ENCODE peak calls at places on chromosomes 16 and 17, in four cellular contexts. E is psoas muscle, B is fibroblast of lung, I is lung. J is an unnamed sample.

GRCh38 chr17:15436399-15437369 is 30.7 kb downstream of the CDRT4 start:
- DNase-seq in E (peak), B (no peak), I (peak), J (peak)

GRCh38 chr17:43659823-43660222 is 1.9 kb downstream of the MEOX1 start:
- DNase-seq in E (no peak), B (no peak), I (no peak), J (no peak)

GRCh38 chr17:66353937-66354401 is 51.6 kb downstream of the PRKCA start:
- DNase-seq in E (no peak), B (peak), I (no peak), J (no peak)

GRCh38 chr16:77043076-77043475 is 147.9 kb upstream of the MON1B start:
- DNase-seq in E (no peak), B (peak), I (no peak), J (no peak)

GRCh38 chr17:58402047-58402446 is 15.3 kb downstream of the RNF43 start:
- DNase-seq in E (no peak), B (peak), I (no peak), J (no peak)

GRCh38 chr17:50903604-50904521 is 37.7 kb upstream of the TOB1 start:
- DNase-seq in E (no peak), B (peak), I (no peak), J (no peak)

GRCh38 chr17:73423806-73424205 is 112.0 kb upstream of the CDC42EP4 start:
- DNase-seq in E (no peak), B (no peak), I (no peak), J (no peak)

GRCh38 chr17:7476951-7477350 is 2.5 kb downstream of the ZBTB4 start:
- DNase-seq in E (no peak), B (no peak), I (no peak), J (no peak)

GRCh38 chr16:89123001-89123830 is 29.6 kb downstream of the ACSF3 start:
- DNase-seq in E (peak), B (no peak), I (no peak), J (peak)

GRCh38 chr16:75266738-75267630 is 15.6 kb upstream of the BCAR1 start:
- DNase-seq in E (no peak), B (no peak), I (no peak), J (no peak)

GRCh38 chr17:41067281-41067680 is 1.6 kb upstream of the KRTAP2-4 start:
- DNase-seq in E (no peak), B (no peak), I (no peak), J (no peak)

GRCh38 chr16:24174977-24175376 is 81.2 kb upstream of the CACNG3 start:
- DNase-seq in E (no peak), B (no peak), I (no peak), J (no peak)

GRCh38 chr17:78127240-78127887 is 1.2 kb downstream of the TMC6 start:
- DNase-seq in E (peak), B (no peak), I (peak), J (peak)

GRCh38 chr17:74245818-74246204 is 28.2 kb upstream of the DNAI2 start:
- DNase-seq in E (no peak), B (no peak), I (no peak), J (no peak)

GRCh38 chr17:75850928-75851692 is 4.0 kb downstream of the WBP2 start:
- DNase-seq in E (peak), B (peak), I (no peak), J (no peak)

GRCh38 chr17:75847595-75848522 is 3.7 kb upstream of the UNC13D start:
- DNase-seq in E (no peak), B (no peak), I (no peak), J (no peak)

GRCh38 chr17:75848523-75849303 is 4.5 kb upstream of the UNC13D start:
- DNase-seq in E (peak), B (no peak), I (peak), J (peak)

GRCh38 chr17:75849724-75850123 is 5.4 kb downstream of the WBP2 start:
- DNase-seq in E (no peak), B (no peak), I (no peak), J (no peak)

DNA sequence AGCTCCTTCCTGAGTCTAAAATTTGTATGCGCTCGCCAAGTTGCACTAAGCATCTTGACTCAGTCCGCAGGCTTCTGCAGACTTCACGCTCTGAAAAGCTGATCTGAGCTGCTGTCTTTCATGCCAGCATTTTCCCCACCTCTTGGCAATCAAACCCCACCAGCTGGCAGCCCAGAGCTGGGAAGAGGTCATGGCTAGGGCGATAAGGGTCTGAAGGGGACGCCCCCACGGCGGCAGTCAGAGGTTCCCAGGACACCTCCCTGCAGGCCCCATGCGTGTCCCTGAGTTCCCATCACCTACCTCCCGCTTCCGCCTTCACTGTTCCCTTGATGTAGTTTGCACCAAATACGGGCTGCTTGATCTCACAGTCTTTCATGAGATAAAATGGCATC is 5.1 kb upstream of the UNC13D start:
- DNase-seq in E (no peak), B (no peak), I (no peak), J (no peak)
- H3K27ac ChIP-seq in E (peak), B (no peak), I (peak), J (peak)

GRCh38 chr16:57537596-57538234 is 1.3 kb upstream of the CCDC102A start:
- DNase-seq in E (no peak), B (no peak), I (no peak), J (no peak)
- H3K4me3 ChIP-seq in E (no peak), B (no peak), I (no peak), J (no peak)

GRCh38 chr17:79781691-79782575 is 4.0 kb downstream of the CBX2 start:
- DNase-seq in E (no peak), B (no peak), I (no peak), J (no peak)
- TF ChIP-seq CTCF in E (no peak), B (no peak), I (no peak), J (no peak)

GRCh38 chr17:68457168-68457538 is at the start of gene WIPI1:
- DNase-seq in E (no peak), B (no peak), I (peak), J (no peak)

GRCh38 chr17:68455756-68456528 is 1.4 kb downstream of the WIPI1 start:
- DNase-seq in E (no peak), B (peak), I (no peak), J (no peak)

GRCh38 chr17:68457539-68458259 is 403 bp upstream of the WIPI1 start:
- DNase-seq in E (peak), B (peak), I (peak), J (peak)

GRCh38 chr17:68458260-68459029 is 1.1 kb upstream of the WIPI1 start:
- DNase-seq in E (no peak), B (no peak), I (no peak), J (no peak)

GRCh38 chr17:68456529-68457167 is 648 bp downstream of the WIPI1 start:
- DNase-seq in E (peak), B (peak), I (peak), J (peak)
- H3K27ac ChIP-seq in E (peak), B (peak), I (peak), J (peak)

GRCh38 chr16:57998484-57998883 is 2.0 kb downstream of the ZNF319 start:
- DNase-seq in E (no peak), B (peak), I (peak), J (no peak)

GRCh38 chr16:57999971-58000705 is at the start of gene ZNF319:
- DNase-seq in E (no peak), B (peak), I (no peak), J (peak)

GRCh38 chr16:57998992-57999365 is 1.5 kb downstream of the ZNF319 start:
- DNase-seq in E (no peak), B (no peak), I (no peak), J (no peak)

GRCh38 chr16:58000706-58001676 is at the start of gene USB1:
- DNase-seq in E (peak), B (peak), I (peak), J (peak)

GRCh38 chr16:57999366-57999970 is 1.0 kb downstream of the ZNF319 start:
- DNase-seq in E (no peak), B (peak), I (no peak), J (no peak)
- H3K4me3 ChIP-seq in E (peak), B (peak), I (peak), J (peak)

J was measured in heart left ventricle.